ENCODE peak calls at places on chromosomes 6 and 20, in five cellular contexts. U, K, W, H and Z are unnamed samples.

GRCh38 chr6:141744971-141745370 is 387.8 kb upstream of the GJE1 start:
- DNase-seq in U (no peak), K (no peak), W (no peak), H (no peak), Z (no peak)

GRCh38 chr6:125829433-125829832 is 38.7 kb downstream of the NCOA7 start:
- DNase-seq in U (no peak), K (no peak), W (no peak), H (no peak), Z (no peak)

GRCh38 chr6:84762220-84762940 is 2.0 kb downstream of the TBX18 start:
- DNase-seq in U (no peak), K (peak; percentile 48), W (no peak), H (peak; percentile 53), Z (no peak)

GRCh38 chr20:2162125-2162822 is 60.6 kb downstream of the STK35 start:
- DNase-seq in U (no peak), K (no peak), W (no peak), H (no peak), Z (no peak)

GRCh38 chr20:52823303-52823702 is 148.9 kb upstream of the TSHZ2 start:
- DNase-seq in U (no peak), K (no peak), W (no peak), H (no peak), Z (no peak)

GRCh38 chr20:63307538-63308217 is 14.7 kb downstream of the COL20A1 start:
- DNase-seq in U (no peak), K (no peak), W (no peak), H (no peak), Z (no peak)

GRCh38 chr20:25076201-25076600 is 5.7 kb downstream of the VSX1 start:
- DNase-seq in U (peak; percentile 19), K (no peak), W (no peak), H (no peak), Z (no peak)

GRCh38 chr6:11729083-11729482 is 49.5 kb downstream of the ADTRP start:
- DNase-seq in U (no peak), K (no peak), W (no peak), H (no peak), Z (no peak)

GRCh38 chr20:62356948-62357667 is 10.0 kb downstream of the LAMA5 start:
- DNase-seq in U (no peak), K (peak; percentile 66), W (no peak), H (peak; percentile 82), Z (no peak)

GRCh38 chr6:138103876-138104275 is 3.3 kb downstream of the PERP start:
- DNase-seq in U (no peak), K (no peak), W (no peak), H (no peak), Z (no peak)

GRCh38 chr6:138105446-138105845 is 1.8 kb downstream of the PERP start:
- DNase-seq in U (no peak), K (no peak), W (peak; percentile 70), H (no peak), Z (no peak)

GRCh38 chr6:138106665-138107077 is 548 bp downstream of the PERP start:
- DNase-seq in U (no peak), K (no peak), W (no peak), H (no peak), Z (no peak)

GRCh38 chr6:138105880-138106664 is 1.1 kb downstream of the PERP start:
- DNase-seq in U (no peak), K (no peak), W (peak; percentile 63), H (no peak), Z (no peak)

DNA sequence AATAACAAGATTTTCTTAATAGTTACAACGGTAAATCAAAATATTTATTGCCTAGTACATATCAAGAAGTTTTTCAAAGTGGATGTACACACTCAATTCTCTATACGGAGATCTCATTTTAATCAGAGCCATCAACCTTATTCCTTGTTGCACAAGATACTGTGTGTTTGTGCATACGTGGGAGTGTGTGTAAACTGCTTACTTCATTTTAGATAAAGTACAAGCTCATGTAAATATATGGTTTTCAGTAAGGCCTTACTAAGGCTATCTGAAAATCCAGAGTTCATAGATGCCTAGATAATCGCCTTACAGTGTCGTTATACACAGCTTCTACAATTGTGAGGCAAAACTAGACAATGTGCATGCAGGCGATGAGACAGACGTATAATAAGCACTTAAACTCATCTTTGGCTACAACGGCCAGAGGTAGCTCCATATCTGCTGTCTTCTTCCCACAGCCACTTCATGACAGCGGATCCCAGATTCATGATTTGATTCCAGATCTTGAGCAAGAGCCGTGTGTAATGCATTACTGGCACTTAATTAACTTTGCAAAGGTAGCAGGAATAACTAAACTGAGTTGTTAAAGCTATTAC is 2.5 kb downstream of the PERP start:
- DNase-seq in U (no peak), K (no peak), W (no peak), H (no peak), Z (no peak)
- TF ChIP-seq ZBTB33 in U (no peak), K (no peak), W (no peak), H (no peak), Z (no peak)

DNA sequence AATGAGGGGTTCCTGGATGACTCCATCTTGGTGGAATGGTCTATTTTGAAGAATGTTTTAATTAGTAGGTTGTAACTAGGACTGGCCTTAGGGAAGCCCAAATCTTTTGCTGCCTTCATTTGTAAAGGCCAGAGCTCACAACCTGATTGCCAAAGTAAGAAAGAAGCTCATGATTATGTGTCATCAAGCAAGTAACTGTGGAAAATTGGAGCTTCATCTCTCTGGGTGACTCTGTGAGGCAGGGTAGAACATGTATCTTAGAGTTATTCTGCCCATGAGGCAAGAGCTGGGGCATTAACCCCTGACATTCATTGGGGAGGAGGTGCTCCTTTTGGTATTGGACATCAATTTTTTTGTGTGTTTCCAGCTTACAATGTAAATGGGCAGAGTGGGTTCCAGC is 273.9 kb upstream of the JAG1 start:
- DNase-seq in U (no peak), K (no peak), W (no peak), H (no peak), Z (no peak)
- TF ChIP-seq ZBTB33 in U (no peak), K (no peak), W (no peak), H (no peak), Z (no peak)

DNA sequence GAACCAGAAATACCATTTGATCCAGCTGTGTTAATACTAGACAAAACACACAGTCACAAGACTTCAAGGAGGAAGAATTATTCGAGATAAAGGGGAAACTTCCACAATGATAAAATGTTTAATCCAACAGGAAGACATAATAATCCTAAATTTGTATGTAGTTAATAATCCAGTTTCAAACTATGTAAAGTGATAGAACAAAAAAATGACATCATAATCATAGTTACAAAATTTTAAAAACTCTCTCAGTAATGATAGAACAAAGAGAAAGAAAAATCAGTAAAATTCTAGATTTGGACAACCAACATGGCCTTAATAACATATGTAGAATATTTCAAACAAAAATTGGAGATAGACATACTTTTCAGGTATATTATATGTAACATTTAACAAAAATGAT is 38.9 kb downstream of the LINC00237 start:
- DNase-seq in U (no peak), K (no peak), W (no peak), H (no peak), Z (no peak)
- TF ChIP-seq ZBTB33 in U (no peak), K (no peak), W (no peak), H (no peak), Z (no peak)

GRCh38 chr20:10423735-10424134 is 10.3 kb downstream of the MKKS start:
- DNase-seq in U (no peak), K (no peak), W (no peak), H (no peak), Z (no peak)
- TF ChIP-seq ZBTB33 in U (no peak), K (no peak), W (no peak), H (no peak), Z (no peak)

DNA sequence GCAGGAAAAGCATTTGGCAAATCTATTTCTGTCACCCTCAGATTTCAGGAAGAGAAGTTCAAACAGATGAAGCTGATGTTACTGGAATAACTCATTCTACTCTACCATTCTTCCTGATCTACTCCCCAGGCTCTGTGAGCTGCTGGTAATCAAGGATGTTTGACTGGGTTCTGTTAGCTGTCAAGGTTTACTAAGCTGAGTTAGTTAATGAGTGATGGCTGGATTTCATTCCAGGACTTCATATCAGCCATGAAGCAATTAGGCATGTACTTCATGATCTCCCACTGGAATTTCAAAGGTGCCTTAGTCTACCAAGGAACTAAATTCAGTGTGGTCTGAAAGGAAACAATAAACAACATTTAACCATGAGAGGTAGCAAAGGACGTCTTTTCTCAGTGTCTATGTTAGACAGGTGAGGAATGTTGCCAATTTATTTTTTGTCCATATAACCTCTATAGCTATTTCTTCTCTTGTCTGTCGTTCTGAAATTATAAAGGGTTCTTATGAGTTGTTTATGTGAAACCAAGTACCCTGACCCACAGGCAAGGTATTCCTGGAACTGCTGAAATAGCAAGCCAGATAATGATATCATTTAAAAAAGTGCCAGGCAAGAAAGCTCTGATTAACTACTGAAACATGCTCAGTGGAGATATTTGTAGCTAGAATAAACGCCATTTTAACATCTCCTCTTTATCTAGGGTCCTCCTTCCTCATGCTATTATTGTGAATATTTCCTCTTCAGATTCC is 112.9 kb downstream of the BACH2 start:
- DNase-seq in U (no peak), K (no peak), W (no peak), H (no peak), Z (no peak)
- TF ChIP-seq ZBTB33 in U (no peak), K (no peak), W (no peak), H (no peak), Z (no peak)

GRCh38 chr20:16098890-16099639 is 474.2 kb downstream of the KIF16B start:
- DNase-seq in U (no peak), K (no peak), W (peak; percentile 78), H (no peak), Z (no peak)

GRCh38 chr20:16097788-16098187 is 475.5 kb downstream of the KIF16B start:
- DNase-seq in U (no peak), K (no peak), W (no peak), H (no peak), Z (no peak)

GRCh38 chr20:16100111-16100510 is 473.1 kb downstream of the KIF16B start:
- DNase-seq in U (no peak), K (no peak), W (no peak), H (no peak), Z (no peak)

GRCh38 chr20:16096756-16097326 is 476.4 kb downstream of the KIF16B start:
- DNase-seq in U (no peak), K (no peak), W (no peak), H (no peak), Z (no peak)

GRCh38 chr20:16095241-16095640 is 478.0 kb downstream of the KIF16B start:
- DNase-seq in U (no peak), K (no peak), W (no peak), H (no peak), Z (no peak)
- TF ChIP-seq ZBTB33 in U (no peak), K (no peak), W (no peak), H (no peak), Z (no peak)

DNA sequence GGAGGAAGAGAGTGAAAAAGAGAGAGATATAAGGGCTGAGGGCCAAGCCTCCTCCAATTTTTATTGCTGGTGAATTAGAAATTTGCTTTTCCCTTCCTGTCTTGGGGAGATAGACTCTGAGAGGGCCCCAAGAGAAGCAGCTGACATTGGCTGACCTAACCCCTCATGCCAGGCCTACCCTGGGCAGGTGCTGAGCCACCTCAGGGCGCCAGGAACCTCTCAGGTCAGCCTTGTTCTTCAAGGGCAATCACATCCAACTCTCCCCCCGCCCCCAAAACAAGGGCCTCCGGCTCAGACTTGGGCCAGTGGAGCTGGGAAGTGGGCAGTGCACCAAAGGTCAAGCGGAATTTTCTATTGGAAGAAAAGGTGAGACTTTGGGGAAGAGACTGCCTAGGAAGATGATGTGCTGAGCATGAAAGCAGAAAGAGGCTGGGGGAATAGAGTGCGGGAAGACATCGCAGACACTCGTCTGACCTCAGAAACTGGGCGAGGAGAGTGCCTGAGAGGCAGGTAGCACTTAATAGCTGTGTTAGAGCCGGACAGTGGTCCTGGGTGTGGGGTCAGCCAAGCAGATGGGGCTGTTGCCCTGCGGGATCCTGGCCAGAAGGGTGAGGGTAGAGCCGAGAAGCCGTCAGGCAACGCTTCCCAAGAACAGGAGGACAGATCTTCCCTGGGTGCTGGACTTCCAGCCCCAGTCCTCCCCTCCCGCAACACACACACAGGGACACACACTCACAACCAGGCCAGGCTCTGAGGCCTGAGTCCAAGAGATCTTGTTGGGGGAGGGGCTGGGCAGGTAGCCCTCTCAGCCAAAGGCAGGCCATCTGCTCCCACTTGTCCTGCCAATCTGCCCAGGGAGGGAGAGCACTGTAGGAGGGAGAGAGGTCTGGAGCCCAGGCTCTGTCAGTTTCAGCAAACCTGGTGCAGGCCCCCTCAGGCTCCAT is 3.7 kb upstream of the FASTKD5 start:
- DNase-seq in U (no peak), K (peak; percentile 20), W (no peak), H (no peak), Z (no peak)
- TF ChIP-seq ZBTB33 in U (no peak), K (no peak), W (no peak), H (no peak), Z (no peak)